ENCODE peak calls at places on chromosomes 16 and 17, in ten cellular contexts. L is upper lobe of right lung; Z is ovary; R is CD8-positive, alpha-beta T cell; B is transverse colon; X is GM23248; K is lung; P is mesendoderm; V is pancreas; J is left lung. I is an unnamed sample.
A peak's percentile ranks its signal among the peaks of the same experiment; 100 is the strongest.

GRCh38 chr17:67891481-67892119 is 66.3 kb downstream of the BPTF start:
- DNase-seq in L (no peak), Z (peak; percentile 12), R (no peak), B (peak; percentile 14), X (peak; percentile 86), K (no peak), P (peak; percentile 35), V (no peak), J (no peak), I (no peak)

GRCh38 chr16:48622456-48623303 is 12.7 kb upstream of the N4BP1 start:
- DNase-seq in L (peak; percentile 62), Z (no peak), R (no peak), B (no peak), X (no peak), K (no peak), P (no peak), V (no peak), J (no peak), I (no peak)

GRCh38 chr17:76384987-76385891 is 830 bp downstream of the SPHK1 start:
- DNase-seq in L (peak; percentile 74), Z (no peak), R (no peak), B (peak; percentile 49), X (peak; percentile 95), K (no peak), P (peak; percentile 45), V (peak; percentile 49), J (peak; percentile 89), I (peak; percentile 27)

GRCh38 chr17:51677875-51678274 is 417.5 kb downstream of the UTP18 start:
- DNase-seq in L (no peak), Z (no peak), R (no peak), B (no peak), X (no peak), K (no peak), P (no peak), V (no peak), J (no peak), I (no peak)

GRCh38 chr17:76261421-76262215 is 3.5 kb upstream of the UBALD2 start:
- DNase-seq in L (no peak), Z (no peak), R (no peak), B (no peak), X (no peak), K (no peak), P (no peak), V (no peak), J (peak; percentile 30), I (no peak)

GRCh38 chr16:53235851-53236250 is 181.1 kb downstream of the CHD9 start:
- DNase-seq in L (no peak), Z (no peak), R (no peak), B (no peak), X (peak; percentile 41), K (no peak), P (no peak), V (no peak), J (no peak), I (no peak)

GRCh38 chr17:29078183-29079045 is 35.5 kb downstream of the PIPOX start:
- DNase-seq in L (no peak), Z (no peak), R (no peak), B (no peak), X (peak; percentile 47), K (no peak), P (no peak), V (no peak), J (no peak), I (no peak)

GRCh38 chr16:73978407-73978784 is 318.2 kb upstream of the PSMD7 start:
- DNase-seq in L (no peak), Z (no peak), R (no peak), B (no peak), X (no peak), K (no peak), P (no peak), V (no peak), J (no peak), I (no peak)

GRCh38 chr16:77591347-77591746 is 131.0 kb upstream of the NUDT7 start:
- DNase-seq in L (no peak), Z (no peak), R (no peak), B (no peak), X (no peak), K (no peak), P (no peak), V (no peak), J (no peak), I (no peak)

GRCh38 chr17:3738562-3739295 is 15.0 kb downstream of the HASPIN start:
- DNase-seq in L (peak; percentile 78), Z (no peak), R (no peak), B (peak; percentile 68), X (peak; percentile 31), K (peak; percentile 64), P (peak; percentile 51), V (peak; percentile 73), J (peak; percentile 82), I (peak; percentile 57)

GRCh38 chr16:57038151-57038550 is 48.8 kb downstream of the NLRC5 start:
- DNase-seq in L (no peak), Z (no peak), R (no peak), B (no peak), X (peak; percentile 66), K (no peak), P (no peak), V (no peak), J (no peak), I (no peak)

GRCh38 chr16:56345406-56346050 is 79.8 kb downstream of the AMFR start:
- DNase-seq in L (no peak), Z (no peak), R (no peak), B (no peak), X (no peak), K (no peak), P (no peak), V (no peak), J (peak; percentile 55), I (no peak)

GRCh38 chr17:77637807-77638182 is 320.7 kb upstream of the TNRC6C start:
- DNase-seq in L (no peak), Z (no peak), R (no peak), B (no peak), X (no peak), K (no peak), P (peak; percentile 29), V (no peak), J (no peak), I (no peak)
- H3K4me1 ChIP-seq in L (no peaks in the 10 kb centered on the region), Z (no peaks in the 10 kb centered on the region), R (no peaks in the 10 kb centered on the region), B (no peaks in the 10 kb centered on the region), X (no peaks in the 10 kb centered on the region), K (no peaks in the 10 kb centered on the region), P (no peaks in the 10 kb centered on the region), V (no peaks in the 10 kb centered on the region), J (no peaks in the 10 kb centered on the region), I (no peaks in the 10 kb centered on the region)

GRCh38 chr16:6280055-6280454 is 1052.6 kb upstream of the RBFOX1 start:
- DNase-seq in L (no peak), Z (no peak), R (no peak), B (no peak), X (no peak), K (no peak), P (no peak), V (no peak), J (no peak), I (no peak)

GRCh38 chr16:6274366-6274765 is 1058.3 kb upstream of the RBFOX1 start:
- DNase-seq in L (no peak), Z (no peak), R (no peak), B (no peak), X (no peak), K (no peak), P (no peak), V (no peak), J (no peak), I (no peak)

GRCh38 chr16:6279261-6279660 is 1053.4 kb upstream of the RBFOX1 start:
- DNase-seq in L (no peak), Z (no peak), R (no peak), B (no peak), X (no peak), K (no peak), P (peak; percentile 65), V (no peak), J (no peak), I (no peak)
- H3K27ac ChIP-seq in L (no peak overlapping the region), Z (no peak overlapping the region), R (no peak overlapping the region), B (no peak overlapping the region), X (no peak overlapping the region), K (no peak overlapping the region), P (no peak overlapping the region), V (no peak overlapping the region), J (no peak overlapping the region), I (no peak overlapping the region)

DNA sequence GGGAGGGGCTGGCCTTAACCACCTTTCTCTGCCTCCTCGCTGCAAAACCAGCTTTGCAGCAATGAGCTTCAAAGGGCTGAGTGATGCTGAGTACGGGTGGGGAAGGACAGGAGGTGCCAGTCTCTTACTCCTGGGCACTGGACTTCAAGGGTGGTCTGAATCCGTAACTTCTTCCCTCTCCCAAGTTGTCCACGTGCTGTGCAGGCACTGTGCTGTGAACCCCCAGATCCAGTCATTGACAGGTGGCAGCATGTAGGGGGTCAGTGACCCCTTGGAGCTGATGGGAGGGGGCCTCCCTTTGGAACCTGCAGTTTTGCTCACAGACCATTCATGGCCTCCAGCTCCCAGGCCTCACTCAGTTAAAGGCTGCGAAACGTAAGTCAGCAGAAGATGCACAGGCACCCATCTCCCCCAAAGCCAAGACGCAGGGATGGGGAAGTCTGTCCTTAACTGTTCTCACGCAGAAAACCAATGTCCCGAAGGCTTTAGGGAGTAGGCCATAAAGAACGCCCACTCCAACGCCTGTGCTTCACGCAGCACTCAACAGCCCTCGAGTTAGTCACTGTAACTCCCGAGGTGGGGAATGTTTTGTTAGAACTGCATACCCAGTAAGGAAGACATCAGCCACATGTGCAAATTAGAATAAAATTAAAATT is 7.9 kb downstream of the LITAFD start:
- DNase-seq in L (peak; percentile 25), Z (no peak), R (no peak), B (no peak), X (no peak), K (no peak), P (no peak), V (no peak), J (no peak), I (no peak)
- H3K36me3 ChIP-seq in L (peaks cover 53% of the 10 kb centered on the region), Z (no peaks in the 10 kb centered on the region), R (peaks cover 37% of the 10 kb centered on the region), B (no peaks in the 10 kb centered on the region), X (peaks cover 39% of the 10 kb centered on the region), K (peaks cover 16% of the 10 kb centered on the region), P (peaks cover 26% of the 10 kb centered on the region), V (peaks cover 22% of the 10 kb centered on the region), J (peaks cover 70% of the 10 kb centered on the region), I (peaks cover 37% of the 10 kb centered on the region)

GRCh38 chr16:14423344-14423743 is 206.7 kb downstream of the PARN start:
- DNase-seq in L (no peak), Z (no peak), R (no peak), B (no peak), X (peak; percentile 27), K (no peak), P (no peak), V (no peak), J (no peak), I (no peak)

GRCh38 chr16:14424595-14424994 is 205.5 kb downstream of the PARN start:
- DNase-seq in L (no peak), Z (no peak), R (no peak), B (no peak), X (no peak), K (no peak), P (no peak), V (no peak), J (no peak), I (no peak)

GRCh38 chr16:14427371-14427948 is 202.6 kb downstream of the PARN start:
- DNase-seq in L (no peak), Z (no peak), R (no peak), B (no peak), X (peak; percentile 13), K (no peak), P (no peak), V (no peak), J (no peak), I (no peak)

DNA sequence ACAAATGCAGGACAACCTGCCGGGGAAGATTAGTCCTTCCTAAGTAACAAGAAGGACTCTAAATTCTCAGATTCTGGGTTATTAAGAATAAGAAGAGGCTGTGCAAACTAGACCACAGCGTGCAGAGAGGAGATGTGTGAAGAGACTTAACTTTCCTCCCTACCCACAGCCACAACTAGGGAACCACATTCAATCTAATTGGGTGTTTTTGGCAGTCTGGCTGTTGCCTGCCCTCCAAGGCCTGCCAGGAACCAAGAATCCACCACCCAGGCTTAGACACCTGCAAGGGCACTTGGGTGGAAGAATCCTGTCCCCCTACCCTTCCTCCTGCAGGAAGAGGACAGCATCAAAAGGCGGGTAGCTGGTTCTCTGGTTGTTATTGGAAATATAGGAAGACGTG is 202.0 kb downstream of the PARN start:
- DNase-seq in L (no peak), Z (no peak), R (no peak), B (no peak), X (no peak), K (no peak), P (no peak), V (no peak), J (no peak), I (no peak)
- H3K4me1 ChIP-seq in L (no peaks in the 10 kb centered on the region), Z (no peaks in the 10 kb centered on the region), R (no peaks in the 10 kb centered on the region), B (no peaks in the 10 kb centered on the region), X (peaks cover 6% of the 10 kb centered on the region), K (no peaks in the 10 kb centered on the region), P (no peaks in the 10 kb centered on the region), V (no peaks in the 10 kb centered on the region), J (no peaks in the 10 kb centered on the region), I (no peaks in the 10 kb centered on the region)

I was measured in effector memory CD4-positive, alpha-beta T cell.